ENCODE peak calls at places on chromosomes 7 and 10, in nine cellular contexts. One of them, this sample, is unnamed.

GRCh38 chr7:73623798-73624668 is at the start of gene MLXIPL:
- DNase-seq in ELR: peak
- DNase-seq in Caki2: peak
- DNase-seq in T1000: no peak
- DNase-seq in fibroblast of mammary gland: peak
- DNase-seq in pulmonary artery endothelial cell: no peak
- DNase-seq in lung microvascular endothelial cell: peak
- DNase-seq in Calu3: peak
- DNase-seq in upper lobe of right lung: peak
- DNase-seq in this sample: peak

GRCh38 chr7:94396044-94396443 is 1.3 kb downstream of the COL1A2 start:
- DNase-seq in upper lobe of right lung: no peak
- DNase-seq in Caki2: no peak
- DNase-seq in Calu3: no peak
- DNase-seq in T1000: no peak
- DNase-seq in fibroblast of mammary gland: peak
- DNase-seq in lung microvascular endothelial cell: no peak
- DNase-seq in ELR: peak
- DNase-seq in pulmonary artery endothelial cell: no peak
- DNase-seq in this sample: no peak

GRCh38 chr10:70816220-70816894 is 609 bp downstream of the SGPL1 start:
- DNase-seq in pulmonary artery endothelial cell: peak
- DNase-seq in T1000: peak
- DNase-seq in Calu3: peak
- DNase-seq in ELR: peak
- DNase-seq in lung microvascular endothelial cell: peak
- DNase-seq in Caki2: peak
- DNase-seq in upper lobe of right lung: peak
- DNase-seq in fibroblast of mammary gland: peak
- DNase-seq in this sample: peak

GRCh38 chr10:88472540-88472939 is 110.6 kb downstream of the RNLS start:
- DNase-seq in T1000: no peak
- DNase-seq in Calu3: no peak
- DNase-seq in fibroblast of mammary gland: peak
- DNase-seq in upper lobe of right lung: no peak
- DNase-seq in Caki2: no peak
- DNase-seq in lung microvascular endothelial cell: no peak
- DNase-seq in ELR: no peak
- DNase-seq in pulmonary artery endothelial cell: no peak
- DNase-seq in this sample: peak

GRCh38 chr10:57964371-57964770 is 303.3 kb downstream of the IPMK start:
- DNase-seq in pulmonary artery endothelial cell: no peak
- DNase-seq in lung microvascular endothelial cell: peak
- DNase-seq in upper lobe of right lung: no peak
- DNase-seq in T1000: peak
- DNase-seq in Calu3: no peak
- DNase-seq in fibroblast of mammary gland: peak
- DNase-seq in ELR: peak
- DNase-seq in Caki2: peak
- DNase-seq in this sample: no peak

GRCh38 chr7:134366481-134366880 is 49.8 kb upstream of the SLC35B4 start:
- DNase-seq in ELR: no peak
- DNase-seq in Calu3: no peak
- DNase-seq in lung microvascular endothelial cell: no peak
- DNase-seq in Caki2: no peak
- DNase-seq in upper lobe of right lung: no peak
- DNase-seq in pulmonary artery endothelial cell: no peak
- DNase-seq in T1000: no peak
- DNase-seq in fibroblast of mammary gland: peak
- DNase-seq in this sample: no peak

GRCh38 chr7:127396184-127396583 is 3.7 kb upstream of the ZNF800 start:
- DNase-seq in upper lobe of right lung: peak
- DNase-seq in T1000: no peak
- DNase-seq in Calu3: no peak
- DNase-seq in ELR: peak
- DNase-seq in pulmonary artery endothelial cell: no peak
- DNase-seq in lung microvascular endothelial cell: no peak
- DNase-seq in fibroblast of mammary gland: peak
- DNase-seq in Caki2: peak
- DNase-seq in this sample: no peak

GRCh38 chr10:72306215-72306760 is 32.6 kb downstream of the DDIT4 start:
- DNase-seq in upper lobe of right lung: no peak
- DNase-seq in ELR: no peak
- DNase-seq in Calu3: no peak
- DNase-seq in fibroblast of mammary gland: no peak
- DNase-seq in lung microvascular endothelial cell: no peak
- DNase-seq in Caki2: no peak
- DNase-seq in T1000: no peak
- DNase-seq in pulmonary artery endothelial cell: no peak
- DNase-seq in this sample: no peak

GRCh38 chr10:19817251-19818046 is 1.2 kb downstream of the PLXDC2 start:
- DNase-seq in ELR: no peak
- DNase-seq in pulmonary artery endothelial cell: no peak
- DNase-seq in fibroblast of mammary gland: no peak
- DNase-seq in Calu3: no peak
- DNase-seq in T1000: no peak
- DNase-seq in lung microvascular endothelial cell: no peak
- DNase-seq in upper lobe of right lung: peak
- DNase-seq in Caki2: no peak
- DNase-seq in this sample: no peak

GRCh38 chr10:42933454-42934340 is 143.2 kb upstream of the RET start:
- DNase-seq in fibroblast of mammary gland: peak
- DNase-seq in pulmonary artery endothelial cell: no peak
- DNase-seq in Calu3: peak
- DNase-seq in upper lobe of right lung: peak
- DNase-seq in T1000: no peak
- DNase-seq in ELR: no peak
- DNase-seq in Caki2: no peak
- DNase-seq in lung microvascular endothelial cell: peak
- DNase-seq in this sample: peak

GRCh38 chr10:76124230-76124629 is 692.8 kb downstream of the LRMDA start:
- DNase-seq in Calu3: no peak
- DNase-seq in fibroblast of mammary gland: no peak
- DNase-seq in ELR: no peak
- DNase-seq in T1000: no peak
- DNase-seq in upper lobe of right lung: no peak
- DNase-seq in lung microvascular endothelial cell: no peak
- DNase-seq in Caki2: no peak
- DNase-seq in pulmonary artery endothelial cell: no peak
- DNase-seq in this sample: no peak

GRCh38 chr10:499991-500390 is 189.5 kb downstream of the DIP2C start:
- DNase-seq in Calu3: no peak
- DNase-seq in ELR: no peak
- DNase-seq in Caki2: no peak
- DNase-seq in lung microvascular endothelial cell: no peak
- DNase-seq in T1000: no peak
- DNase-seq in pulmonary artery endothelial cell: no peak
- DNase-seq in fibroblast of mammary gland: no peak
- DNase-seq in upper lobe of right lung: peak
- DNase-seq in this sample: no peak

GRCh38 chr7:77415474-77415821 is 701 bp downstream of the GSAP start:
- DNase-seq in pulmonary artery endothelial cell: no peak
- DNase-seq in Caki2: peak
- DNase-seq in lung microvascular endothelial cell: peak
- DNase-seq in T1000: no peak
- DNase-seq in ELR: peak
- DNase-seq in Calu3: no peak
- DNase-seq in upper lobe of right lung: peak
- DNase-seq in fibroblast of mammary gland: no peak
- DNase-seq in this sample: no peak

GRCh38 chr7:13262929-13263530 is 575.6 kb downstream of the ARL4A start:
- DNase-seq in upper lobe of right lung: no peak
- DNase-seq in fibroblast of mammary gland: peak
- DNase-seq in ELR: peak
- DNase-seq in T1000: no peak
- DNase-seq in Caki2: peak
- DNase-seq in pulmonary artery endothelial cell: no peak
- DNase-seq in lung microvascular endothelial cell: peak
- DNase-seq in Calu3: peak
- DNase-seq in this sample: peak

GRCh38 chr10:115826391-115826790 is 446.6 kb downstream of the GFRA1 start:
- DNase-seq in lung microvascular endothelial cell: no peak
- DNase-seq in Caki2: no peak
- DNase-seq in pulmonary artery endothelial cell: no peak
- DNase-seq in upper lobe of right lung: no peak
- DNase-seq in ELR: peak
- DNase-seq in fibroblast of mammary gland: no peak
- DNase-seq in T1000: no peak
- DNase-seq in Calu3: no peak
- DNase-seq in this sample: no peak

GRCh38 chr10:12484945-12485805 is 135.8 kb downstream of the CAMK1D start:
- DNase-seq in fibroblast of mammary gland: no peak
- DNase-seq in ELR: no peak
- DNase-seq in lung microvascular endothelial cell: no peak
- DNase-seq in pulmonary artery endothelial cell: no peak
- DNase-seq in Calu3: peak
- DNase-seq in Caki2: no peak
- DNase-seq in T1000: no peak
- DNase-seq in upper lobe of right lung: no peak
- DNase-seq in this sample: no peak

GRCh38 chr10:133107442-133107841 is 19.7 kb downstream of the ADGRA1 start:
- DNase-seq in fibroblast of mammary gland: no peak
- DNase-seq in Caki2: no peak
- DNase-seq in upper lobe of right lung: no peak
- DNase-seq in Calu3: no peak
- DNase-seq in ELR: no peak
- DNase-seq in pulmonary artery endothelial cell: no peak
- DNase-seq in T1000: no peak
- DNase-seq in lung microvascular endothelial cell: no peak
- DNase-seq in this sample: no peak

This sample was measured in RWPE1.